ENCODE peak calls at places on chromosomes 12 and 14, in ten cellular contexts. One of them, this sample, is unnamed.

GRCh38 chr12:113221997-113222729 is 899 bp downstream of the TPCN1 start:
- DNase-seq in PC-3: peak; percentile 25
- DNase-seq in mammary epithelial cell: peak; percentile 18
- DNase-seq in stomach: no peak
- DNase-seq in mucosa of descending colon: no peak
- DNase-seq in pancreas: no peak
- DNase-seq in transverse colon: no peak
- DNase-seq in breast epithelium: no peak
- DNase-seq in adrenal gland: no peak
- DNase-seq in mesenchymal stem cell: no peak
- DNase-seq in this sample: no peak

GRCh38 chr12:93896427-93896826 is 219.3 kb downstream of the CRADD start:
- DNase-seq in pancreas: no peak
- DNase-seq in adrenal gland: no peak
- DNase-seq in PC-3: no peak
- DNase-seq in mammary epithelial cell: no peak
- DNase-seq in stomach: no peak
- DNase-seq in transverse colon: no peak
- DNase-seq in breast epithelium: no peak
- DNase-seq in mesenchymal stem cell: no peak
- DNase-seq in mucosa of descending colon: no peak
- DNase-seq in this sample: peak; percentile 35

GRCh38 chr14:62934439-62934838 is 110.8 kb downstream of the KCNH5 start:
- DNase-seq in stomach: no peak
- DNase-seq in mucosa of descending colon: no peak
- DNase-seq in transverse colon: no peak
- DNase-seq in adrenal gland: no peak
- DNase-seq in PC-3: no peak
- DNase-seq in mesenchymal stem cell: no peak
- DNase-seq in pancreas: no peak
- DNase-seq in breast epithelium: no peak
- DNase-seq in mammary epithelial cell: no peak
- DNase-seq in this sample: no peak

GRCh38 chr12:122969657-122970056 is 3.4 kb upstream of the ABCB9 start:
- DNase-seq in breast epithelium: no peak
- DNase-seq in mesenchymal stem cell: no peak
- DNase-seq in PC-3: no peak
- DNase-seq in transverse colon: no peak
- DNase-seq in mammary epithelial cell: no peak
- DNase-seq in mucosa of descending colon: no peak
- DNase-seq in adrenal gland: no peak
- DNase-seq in pancreas: no peak
- DNase-seq in stomach: no peak
- DNase-seq in this sample: no peak

GRCh38 chr14:104361101-104361591 is 218.4 kb upstream of the C14orf180 start:
- DNase-seq in mesenchymal stem cell: no peak
- DNase-seq in PC-3: no peak
- DNase-seq in stomach: peak; percentile 25
- DNase-seq in transverse colon: no peak
- DNase-seq in adrenal gland: peak; percentile 1
- DNase-seq in mammary epithelial cell: no peak
- DNase-seq in pancreas: no peak
- DNase-seq in breast epithelium: no peak
- DNase-seq in mucosa of descending colon: no peak
- DNase-seq in this sample: no peak

GRCh38 chr12:52200783-52201519 is 9.1 kb upstream of the KRT80 start:
- DNase-seq in adrenal gland: no peak
- DNase-seq in pancreas: peak; percentile 17
- DNase-seq in mesenchymal stem cell: no peak
- DNase-seq in stomach: no peak
- DNase-seq in mammary epithelial cell: no peak
- DNase-seq in PC-3: no peak
- DNase-seq in breast epithelium: no peak
- DNase-seq in mucosa of descending colon: no peak
- DNase-seq in transverse colon: no peak
- DNase-seq in this sample: no peak

GRCh38 chr12:66065623-66066022 is 64.9 kb downstream of the LLPH start:
- DNase-seq in pancreas: no peak
- DNase-seq in adrenal gland: no peak
- DNase-seq in breast epithelium: no peak
- DNase-seq in transverse colon: no peak
- DNase-seq in stomach: no peak
- DNase-seq in mesenchymal stem cell: peak; percentile 20
- DNase-seq in mucosa of descending colon: no peak
- DNase-seq in PC-3: no peak
- DNase-seq in mammary epithelial cell: no peak
- DNase-seq in this sample: no peak

GRCh38 chr12:32047846-32048245 is 58.8 kb upstream of the BICD1 start:
- DNase-seq in breast epithelium: no peak
- DNase-seq in transverse colon: no peak
- DNase-seq in mammary epithelial cell: no peak
- DNase-seq in stomach: no peak
- DNase-seq in mesenchymal stem cell: no peak
- DNase-seq in PC-3: no peak
- DNase-seq in mucosa of descending colon: no peak
- DNase-seq in adrenal gland: no peak
- DNase-seq in pancreas: no peak
- DNase-seq in this sample: no peak

GRCh38 chr14:74647061-74647833 is 35.2 kb upstream of the LTBP2 start:
- DNase-seq in stomach: no peak
- DNase-seq in pancreas: no peak
- DNase-seq in adrenal gland: no peak
- DNase-seq in mucosa of descending colon: no peak
- DNase-seq in mammary epithelial cell: no peak
- DNase-seq in breast epithelium: no peak
- DNase-seq in PC-3: no peak
- DNase-seq in transverse colon: no peak
- DNase-seq in mesenchymal stem cell: no peak
- DNase-seq in this sample: no peak

GRCh38 chr14:28813810-28814209 is 47.2 kb downstream of the FOXG1 start:
- DNase-seq in pancreas: no peak
- DNase-seq in mucosa of descending colon: no peak
- DNase-seq in PC-3: peak; percentile 23
- DNase-seq in transverse colon: no peak
- DNase-seq in stomach: no peak
- DNase-seq in adrenal gland: no peak
- DNase-seq in breast epithelium: no peak
- DNase-seq in mesenchymal stem cell: no peak
- DNase-seq in mammary epithelial cell: peak; percentile 1
- DNase-seq in this sample: peak; percentile 32

GRCh38 chr14:77574446-77575125 is 41.9 kb downstream of the SPTLC2 start:
- DNase-seq in stomach: no peak
- DNase-seq in mesenchymal stem cell: no peak
- DNase-seq in mucosa of descending colon: no peak
- DNase-seq in transverse colon: no peak
- DNase-seq in mammary epithelial cell: no peak
- DNase-seq in adrenal gland: no peak
- DNase-seq in PC-3: no peak
- DNase-seq in breast epithelium: no peak
- DNase-seq in pancreas: no peak
- DNase-seq in this sample: peak; percentile 41

GRCh38 chr12:67599691-67600090 is 48.9 kb upstream of the DYRK2 start:
- DNase-seq in adrenal gland: no peak
- DNase-seq in PC-3: no peak
- DNase-seq in transverse colon: no peak
- DNase-seq in breast epithelium: no peak
- DNase-seq in stomach: no peak
- DNase-seq in mesenchymal stem cell: no peak
- DNase-seq in mammary epithelial cell: no peak
- DNase-seq in pancreas: no peak
- DNase-seq in mucosa of descending colon: no peak
- DNase-seq in this sample: no peak

GRCh38 chr12:4293299-4293941 is 19.9 kb downstream of the CCND2 start:
- DNase-seq in adrenal gland: no peak
- DNase-seq in PC-3: no peak
- DNase-seq in mucosa of descending colon: no peak
- DNase-seq in stomach: no peak
- DNase-seq in pancreas: no peak
- DNase-seq in breast epithelium: no peak
- DNase-seq in transverse colon: no peak
- DNase-seq in mammary epithelial cell: no peak
- DNase-seq in mesenchymal stem cell: no peak
- DNase-seq in this sample: no peak

GRCh38 chr12:124544311-124544970 is 23.0 kb downstream of the NCOR2 start:
- DNase-seq in mammary epithelial cell: no peak
- DNase-seq in PC-3: no peak
- DNase-seq in breast epithelium: no peak
- DNase-seq in adrenal gland: no peak
- DNase-seq in stomach: no peak
- DNase-seq in pancreas: no peak
- DNase-seq in mucosa of descending colon: no peak
- DNase-seq in transverse colon: no peak
- DNase-seq in mesenchymal stem cell: peak; percentile 65
- DNase-seq in this sample: no peak

DNA sequence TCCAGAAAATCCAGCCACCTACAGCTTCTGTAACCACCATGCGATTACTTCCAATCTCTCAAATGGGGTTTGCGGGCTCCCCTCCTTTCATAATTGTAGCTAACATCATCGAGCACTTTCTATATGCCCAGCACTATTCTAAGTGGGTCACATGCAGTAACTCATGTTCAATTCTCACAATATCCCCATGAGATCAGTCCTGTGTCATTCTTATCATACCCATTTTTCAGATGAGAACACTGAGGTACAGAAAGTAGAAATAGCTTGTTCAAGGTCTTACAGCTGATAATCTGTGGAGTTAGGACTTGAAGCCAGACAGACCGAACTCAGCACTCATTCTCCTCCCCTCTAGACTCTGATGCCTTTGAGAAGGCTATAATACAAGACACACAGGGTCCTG is 74.9 kb downstream of the EID3 start:
- DNase-seq in mammary epithelial cell: no peak
- DNase-seq in PC-3: no peak
- DNase-seq in pancreas: no peak
- DNase-seq in transverse colon: no peak
- DNase-seq in stomach: no peak
- DNase-seq in mesenchymal stem cell: no peak
- DNase-seq in mucosa of descending colon: no peak
- DNase-seq in breast epithelium: no peak
- DNase-seq in adrenal gland: no peak
- DNase-seq in this sample: no peak
- H3K4me1 ChIP-seq in mammary epithelial cell: no peaks in the 10 kb centered on the region
- H3K4me1 ChIP-seq in PC-3: peaks cover 51% of the 10 kb centered on the region
- H3K4me1 ChIP-seq in pancreas: no peaks in the 10 kb centered on the region
- H3K4me1 ChIP-seq in transverse colon: peaks cover 7% of the 10 kb centered on the region
- H3K4me1 ChIP-seq in stomach: no peaks in the 10 kb centered on the region
- H3K4me1 ChIP-seq in mesenchymal stem cell: peaks cover 7% of the 10 kb centered on the region
- H3K4me1 ChIP-seq in mucosa of descending colon: peaks cover 4% of the 10 kb centered on the region
- H3K4me1 ChIP-seq in breast epithelium: no peaks in the 10 kb centered on the region
- H3K4me1 ChIP-seq in adrenal gland: no peaks in the 10 kb centered on the region
- H3K4me1 ChIP-seq in this sample: peaks cover 3% of the 10 kb centered on the region

GRCh38 chr14:68020999-68021663 is 201.6 kb downstream of the RAD51B start:
- DNase-seq in breast epithelium: no peak
- DNase-seq in mesenchymal stem cell: no peak
- DNase-seq in mucosa of descending colon: no peak
- DNase-seq in transverse colon: no peak
- DNase-seq in adrenal gland: no peak
- DNase-seq in pancreas: no peak
- DNase-seq in PC-3: no peak
- DNase-seq in mammary epithelial cell: no peak
- DNase-seq in stomach: no peak
- DNase-seq in this sample: no peak

GRCh38 chr14:68015356-68016242 is 196.0 kb downstream of the RAD51B start:
- DNase-seq in stomach: no peak
- DNase-seq in adrenal gland: no peak
- DNase-seq in breast epithelium: no peak
- DNase-seq in mammary epithelial cell: no peak
- DNase-seq in transverse colon: no peak
- DNase-seq in mucosa of descending colon: no peak
- DNase-seq in mesenchymal stem cell: no peak
- DNase-seq in PC-3: peak; percentile 60
- DNase-seq in pancreas: no peak
- DNase-seq in this sample: peak; percentile 29

GRCh38 chr14:68016243-68016914 is 196.8 kb downstream of the RAD51B start:
- DNase-seq in mammary epithelial cell: no peak
- DNase-seq in mucosa of descending colon: no peak
- DNase-seq in pancreas: no peak
- DNase-seq in transverse colon: no peak
- DNase-seq in breast epithelium: no peak
- DNase-seq in adrenal gland: no peak
- DNase-seq in PC-3: no peak
- DNase-seq in mesenchymal stem cell: peak; percentile 73
- DNase-seq in stomach: no peak
- DNase-seq in this sample: peak; percentile 67

GRCh38 chr14:68020493-68020892 is 200.9 kb downstream of the RAD51B start:
- DNase-seq in stomach: no peak
- DNase-seq in mucosa of descending colon: no peak
- DNase-seq in breast epithelium: no peak
- DNase-seq in transverse colon: no peak
- DNase-seq in adrenal gland: no peak
- DNase-seq in mammary epithelial cell: no peak
- DNase-seq in pancreas: no peak
- DNase-seq in mesenchymal stem cell: no peak
- DNase-seq in PC-3: no peak
- DNase-seq in this sample: no peak

GRCh38 chr14:68018598-68018997 is 199.0 kb downstream of the RAD51B start:
- DNase-seq in adrenal gland: no peak
- DNase-seq in pancreas: no peak
- DNase-seq in PC-3: peak; percentile 59
- DNase-seq in mucosa of descending colon: no peak
- DNase-seq in breast epithelium: no peak
- DNase-seq in transverse colon: no peak
- DNase-seq in mammary epithelial cell: peak; percentile 20
- DNase-seq in stomach: no peak
- DNase-seq in mesenchymal stem cell: no peak
- DNase-seq in this sample: no peak
- H3K4me1 ChIP-seq in adrenal gland: no peaks in the 10 kb centered on the region
- H3K4me1 ChIP-seq in pancreas: peaks cover 3% of the 10 kb centered on the region
- H3K4me1 ChIP-seq in PC-3: peaks cover 23% of the 10 kb centered on the region
- H3K4me1 ChIP-seq in mucosa of descending colon: peaks cover 14% of the 10 kb centered on the region
- H3K4me1 ChIP-seq in breast epithelium: no peaks in the 10 kb centered on the region
- H3K4me1 ChIP-seq in transverse colon: peaks cover 29% of the 10 kb centered on the region
- H3K4me1 ChIP-seq in mammary epithelial cell: no peaks in the 10 kb centered on the region
- H3K4me1 ChIP-seq in stomach: no peaks in the 10 kb centered on the region
- H3K4me1 ChIP-seq in mesenchymal stem cell: no peaks in the 10 kb centered on the region
- H3K4me1 ChIP-seq in this sample: no peaks in the 10 kb centered on the region

GRCh38 chr14:69398053-69398817 is at the start of the genes ERH and SLC39A9:
- DNase-seq in mammary epithelial cell: peak; percentile 96
- DNase-seq in pancreas: peak; percentile 91
- DNase-seq in adrenal gland: peak; percentile 97
- DNase-seq in mucosa of descending colon: peak; percentile 98
- DNase-seq in transverse colon: peak; percentile 96
- DNase-seq in stomach: peak; percentile 96
- DNase-seq in breast epithelium: peak; percentile 95
- DNase-seq in mesenchymal stem cell: peak; percentile 99
- DNase-seq in PC-3: peak; percentile 98
- DNase-seq in this sample: peak; percentile 96
- H3K4me1 ChIP-seq in mammary epithelial cell: peaks cover 21% of the 10 kb centered on the region
- H3K4me1 ChIP-seq in pancreas: peaks cover 18% of the 10 kb centered on the region
- H3K4me1 ChIP-seq in adrenal gland: peaks cover 30% of the 10 kb centered on the region
- H3K4me1 ChIP-seq in mucosa of descending colon: peaks cover 27% of the 10 kb centered on the region
- H3K4me1 ChIP-seq in transverse colon: peaks cover 41% of the 10 kb centered on the region
- H3K4me1 ChIP-seq in stomach: peaks cover 38% of the 10 kb centered on the region
- H3K4me1 ChIP-seq in breast epithelium: peaks cover 5% of the 10 kb centered on the region
- H3K4me1 ChIP-seq in mesenchymal stem cell: peaks cover 7% of the 10 kb centered on the region
- H3K4me1 ChIP-seq in PC-3: peaks cover 34% of the 10 kb centered on the region
- H3K4me1 ChIP-seq in this sample: peaks cover 2% of the 10 kb centered on the region

DNA sequence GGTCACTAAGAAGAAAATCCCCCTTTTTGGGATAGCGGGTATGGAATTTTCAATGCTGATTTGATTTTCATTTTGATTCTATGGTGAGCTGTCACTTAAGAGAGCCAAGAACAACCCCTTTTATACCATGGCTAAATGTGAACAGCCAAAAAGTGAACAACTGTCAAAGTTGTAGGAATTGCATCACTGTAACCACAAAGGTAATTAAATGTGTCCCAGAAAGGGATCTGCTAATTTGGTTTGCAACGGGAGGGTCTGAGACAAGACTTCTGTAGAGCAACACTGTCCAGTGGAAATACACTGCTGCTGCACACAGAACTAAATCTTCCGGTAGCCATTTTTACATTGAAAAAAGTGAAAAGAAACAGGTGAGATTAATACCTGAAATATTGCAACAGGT is 14.6 kb downstream of the CHST11 start:
- DNase-seq in PC-3: no peak
- DNase-seq in mucosa of descending colon: no peak
- DNase-seq in mesenchymal stem cell: no peak
- DNase-seq in stomach: no peak
- DNase-seq in transverse colon: no peak
- DNase-seq in pancreas: no peak
- DNase-seq in mammary epithelial cell: no peak
- DNase-seq in breast epithelium: no peak
- DNase-seq in adrenal gland: no peak
- DNase-seq in this sample: no peak
- H3K4me1 ChIP-seq in PC-3: no peaks in the 10 kb centered on the region
- H3K4me1 ChIP-seq in mucosa of descending colon: no peaks in the 10 kb centered on the region
- H3K4me1 ChIP-seq in mesenchymal stem cell: peaks cover 2% of the 10 kb centered on the region
- H3K4me1 ChIP-seq in stomach: peaks cover 3% of the 10 kb centered on the region
- H3K4me1 ChIP-seq in transverse colon: no peaks in the 10 kb centered on the region
- H3K4me1 ChIP-seq in pancreas: no peaks in the 10 kb centered on the region
- H3K4me1 ChIP-seq in mammary epithelial cell: peaks cover 5% of the 10 kb centered on the region
- H3K4me1 ChIP-seq in breast epithelium: no peaks in the 10 kb centered on the region
- H3K4me1 ChIP-seq in adrenal gland: peaks cover 5% of the 10 kb centered on the region
- H3K4me1 ChIP-seq in this sample: no peaks in the 10 kb centered on the region

This sample was measured in fibroblast of lung.